ENCODE peak calls at places on chromosomes 16 and 17, in four cellular contexts. P, A, C and J are unnamed samples.

GRCh38 chr16:50679266-50679665 is 1.8 kb downstream of the SNX20 start:
- DNase-seq in A (no peak), C (no peak), P (no peak), J (no peak)

GRCh38 chr17:38815576-38816193 is 9.4 kb downstream of the CWC25 start:
- DNase-seq in C (peak; percentile 56), P (no peak), A (no peak), J (no peak)

GRCh38 chr16:25005445-25006306 is 9.5 kb downstream of the ARHGAP17 start:
- DNase-seq in P (no peak), C (no peak), A (no peak), J (no peak)

GRCh38 chr16:29839822-29840221 is 19.6 kb downstream of the MVP start:
- DNase-seq in P (peak; percentile 74), C (no peak), A (no peak), J (no peak)

GRCh38 chr16:4880006-4880580 is 32.8 kb downstream of the UBN1 start:
- DNase-seq in C (no peak), P (peak; percentile 32), A (no peak), J (no peak)

GRCh38 chr17:28982191-28982793 is 23.5 kb downstream of the SEZ6 start:
- DNase-seq in A (no peak), C (no peak), P (no peak), J (no peak)

GRCh38 chr17:17067277-17067676 is 25.0 kb downstream of the MPRIP start:
- DNase-seq in A (no peak), P (no peak), C (peak; percentile 23), J (no peak)

GRCh38 chr17:33520404-33521032 is 227.4 kb upstream of the ASIC2 start:
- DNase-seq in P (peak; percentile 41), C (no peak), A (peak; percentile 0), J (no peak)

DNA sequence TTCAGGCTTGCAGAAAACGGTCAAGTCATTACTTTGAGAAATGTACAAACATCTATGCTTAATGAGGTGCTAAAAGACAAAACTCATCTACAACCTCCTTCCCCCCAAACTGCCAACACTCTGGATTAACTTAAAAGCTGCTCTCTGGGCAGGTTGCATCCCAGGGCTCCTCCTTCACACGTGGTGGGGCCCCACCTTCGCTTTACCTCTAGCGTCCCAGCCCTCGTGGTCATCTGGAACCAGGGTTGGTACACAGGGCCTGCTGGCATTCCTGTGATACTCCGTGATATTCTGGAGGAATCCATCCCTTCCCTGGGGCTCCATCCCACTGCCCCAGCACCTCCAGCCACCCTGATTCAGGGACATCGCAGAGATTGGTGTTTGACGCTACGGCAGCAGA is 4.8 kb downstream of the METRNL start:
- DNase-seq in P (no peak), A (no peak), C (no peak), J (no peak)
- H3K4me3 ChIP-seq in P (no peak overlapping the region), A (peak overlapping the region; percentile 13), C (peak overlapping the region; percentile 21), J (peak overlapping the region; percentile 30)

GRCh38 chr16:16183562-16183961 is 39.7 kb downstream of the ABCC6 start:
- DNase-seq in C (no peak), A (no peak), P (no peak), J (no peak)
- TF ChIP-seq CTCF in C (peak; percentile 14), A (peak; percentile 37), P (no peak), J (no peak)

GRCh38 chr16:81237282-81237681 is 1.2 kb upstream of the BCO1 start:
- DNase-seq in C (no peak), P (no peak), A (no peak), J (no peak)

GRCh38 chr16:81238296-81239011 is at the start of gene BCO1:
- DNase-seq in C (peak; percentile 17), P (no peak), A (no peak), J (peak; percentile 9)

GRCh38 chr16:81239722-81240121 is 1.2 kb downstream of the BCO1 start:
- DNase-seq in P (no peak), C (no peak), A (no peak), J (no peak)

GRCh38 chr16:81241706-81242105 is 3.2 kb downstream of the BCO1 start:
- DNase-seq in P (no peak), A (no peak), C (no peak), J (no peak)

DNA sequence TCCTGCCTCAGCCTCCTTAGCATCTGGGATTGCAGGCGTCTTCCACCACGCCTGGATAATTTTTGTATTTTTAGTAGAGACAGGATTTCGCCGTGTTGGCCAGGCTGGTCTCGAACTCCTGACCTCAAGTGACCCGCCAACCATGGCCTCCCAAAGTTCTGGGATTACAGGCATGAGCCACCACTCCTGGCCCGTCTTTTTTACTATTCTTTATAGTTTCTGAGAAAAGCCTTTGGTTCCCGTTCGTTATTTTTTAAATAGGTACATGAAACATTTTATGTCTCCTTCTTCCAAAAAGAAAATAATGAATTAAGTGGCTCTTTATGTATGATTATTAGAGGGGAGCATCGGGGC is 570 bp upstream of the BCO1 start:
- DNase-seq in A (no peak), C (no peak), P (no peak), J (no peak)
- H3K4me3 ChIP-seq in A (no peak overlapping the region), C (no peak overlapping the region), P (no peak overlapping the region), J (peak overlapping the region; percentile 47)

GRCh38 chr17:77254961-77255741 is 114.4 kb downstream of the SEC14L1 start:
- DNase-seq in A (no peak), C (peak; percentile 82), P (no peak), J (peak; percentile 69)
- TF ChIP-seq CTCF in A (no peak), C (no peak), P (no peak), J (no peak)